ENCODE peak calls at places on chromosomes 2 and 18, in eight cellular contexts. G is activated CD4-positive, alpha-beta T cell treated with anti-CD3 and anti-CD28 coated beads, Interleukin-2, amount 50 U/mL, for 1 hour; Y is activated naive CD4-positive, alpha-beta T cell treated with anti-CD3 and anti-CD28 coated beads, Interleukin-2, amount 50 U/mL, for 16 hours; U is AG09309; L is NCI-H1105; O is neuronal stem cell; N is T-helper 9 cell; E is A549. D is an unnamed sample.

GRCh38 chr2:101622633-101623521 is 74.6 kb upstream of the MAP4K4 start:
- DNase-seq in L (no peak), O (no peak), Y (no peak), G (no peak), U (no peak), N (no peak), E (no peak), D (no peak)

GRCh38 chr2:162092656-162093556 is 18.9 kb upstream of the DPP4 start:
- DNase-seq in N (no peak), U (peak; percentile 95), G (no peak), L (no peak), E (no peak), Y (no peak), O (no peak), D (peak; percentile 96)

GRCh38 chr2:128584296-128584900 is 265.7 kb upstream of the HS6ST1 start:
- DNase-seq in E (no peak), G (no peak), O (no peak), L (no peak), U (peak; percentile 66), N (no peak), Y (no peak), D (peak; percentile 90)

GRCh38 chr18:8706981-8707940 is 1.9 kb downstream of the MTCL1 start:
- DNase-seq in Y (peak; percentile 16), L (peak; percentile 29), N (no peak), E (no peak), U (peak; percentile 39), O (no peak), G (peak; percentile 15), D (peak; percentile 66)

GRCh38 chr2:46268986-46269385 is 28.2 kb upstream of the EPAS1 start:
- DNase-seq in Y (no peak), G (no peak), L (no peak), U (peak; percentile 29), E (no peak), O (no peak), N (no peak), D (no peak)

GRCh38 chr2:64383881-64384280 is 70.1 kb upstream of the LGALSL start:
- DNase-seq in Y (no peak), U (no peak), G (no peak), E (no peak), O (no peak), N (no peak), L (no peak), D (no peak)

GRCh38 chr18:35458677-35459441 is 38.9 kb downstream of the INO80C start:
- DNase-seq in G (no peak), L (no peak), U (no peak), Y (no peak), E (peak; percentile 43), N (no peak), O (no peak), D (peak; percentile 77)

GRCh38 chr2:113162173-113162572 is 11.6 kb upstream of the PSD4 start:
- DNase-seq in N (no peak), O (no peak), G (no peak), Y (no peak), E (no peak), U (no peak), L (no peak), D (no peak)

GRCh38 chr2:32058130-32058529 is 5.2 kb upstream of the SPAST start:
- DNase-seq in Y (no peak), G (no peak), E (no peak), L (no peak), U (no peak), O (no peak), N (no peak), D (peak; percentile 21)

GRCh38 chr2:12700989-12701388 is 15.7 kb upstream of the TRIB2 start:
- DNase-seq in G (no peak), U (no peak), Y (no peak), N (no peak), O (no peak), E (no peak), L (no peak), D (peak; percentile 42)

GRCh38 chr2:4618630-4619228 is 915.4 kb downstream of the DCDC2C start:
- DNase-seq in E (no peak), N (no peak), O (no peak), L (no peak), G (no peak), U (no peak), Y (no peak), D (no peak)

GRCh38 chr2:169221745-169222369 is 140.5 kb downstream of the LRP2 start:
- DNase-seq in Y (no peak), E (peak; percentile 5), O (no peak), N (no peak), U (no peak), L (peak; percentile 9), G (no peak), D (no peak)

GRCh38 chr2:59277656-59278055 is 1036.5 kb upstream of the FANCL start:
- DNase-seq in L (peak; percentile 52), Y (no peak), O (no peak), G (no peak), E (no peak), N (no peak), U (no peak), D (no peak)

GRCh38 chr2:214484239-214484638 is 73.4 kb downstream of the VWC2L start:
- DNase-seq in O (no peak), Y (no peak), N (no peak), G (no peak), E (no peak), L (peak; percentile 4), U (no peak), D (no peak)

GRCh38 chr2:165192729-165193128 is 11.1 kb downstream of the SCN3A start:
- DNase-seq in G (no peak), O (no peak), L (no peak), Y (no peak), E (no peak), N (no peak), U (no peak), D (no peak)

GRCh38 chr2:86275384-86275799 is 62.0 kb downstream of the REEP1 start:
- DNase-seq in O (no peak), N (no peak), U (no peak), E (no peak), Y (no peak), L (no peak), G (no peak), D (no peak)

GRCh38 chr2:170247882-170248393 is 70.0 kb downstream of the MYO3B start:
- DNase-seq in Y (no peak), U (no peak), N (no peak), L (no peak), E (no peak), O (no peak), G (no peak), D (no peak)

GRCh38 chr18:44895176-44895798 is 214.6 kb downstream of the SETBP1 start:
- DNase-seq in E (peak; percentile 16), G (no peak), O (no peak), N (no peak), Y (peak; percentile 16), L (peak; percentile 16), U (peak; percentile 25), D (peak; percentile 73)

GRCh38 chr2:219514196-219514761 is at the start of gene ASIC4:
- DNase-seq in L (no peak), E (no peak), U (no peak), G (no peak), Y (no peak), O (no peak), N (no peak), D (peak; percentile 41)

GRCh38 chr2:72143441-72144356 is 4.0 kb downstream of the CYP26B1 start:
- DNase-seq in G (no peak), O (no peak), E (no peak), U (no peak), N (no peak), L (no peak), Y (no peak), D (peak; percentile 28)

GRCh38 chr2:76478636-76479035 is 767.9 kb upstream of the GCFC2 start:
- DNase-seq in Y (no peak), U (no peak), O (no peak), N (no peak), E (no peak), L (peak; percentile 78), G (no peak), D (no peak)

GRCh38 chr2:235665656-235666239 is 171.9 kb downstream of the AGAP1 start:
- DNase-seq in G (no peak), E (no peak), N (no peak), O (no peak), Y (no peak), U (no peak), L (no peak), D (peak; percentile 47)